ENCODE peak calls at places on chromosomes 13 and 19, in five cellular contexts. M is H1, T is H9, X is mesenchymal stem cell, G is neuronal stem cell. E is an unnamed sample.

GRCh38 chr13:43434185-43434584 is 352.6 kb downstream of the ENOX1 start:
- DNase-seq in M (no peak), T (no peak), X (no peak), G (no peak), E (no peak)

GRCh38 chr13:46134961-46135522 is 30.2 kb upstream of the CPB2 start:
- DNase-seq in M (no peak), T (peak), X (no peak), G (no peak), E (peak)

GRCh38 chr13:106063591-106064308 is 471.7 kb downstream of the EFNB2 start:
- DNase-seq in M (no peak), T (no peak), X (peak), G (no peak), E (no peak)

GRCh38 chr19:34838248-34838647 is 65.2 kb upstream of the ZNF599 start:
- DNase-seq in M (no peak), T (no peak), X (no peak), G (no peak), E (no peak)

GRCh38 chr13:39023761-39024160 is 14.1 kb downstream of the PROSER1 start:
- DNase-seq in M (no peak), T (no peak), X (peak), G (no peak), E (peak)

GRCh38 chr19:41702208-41702651 is 6.2 kb upstream of the CEACAM5 start:
- DNase-seq in M (no peak), T (no peak), X (no peak), G (no peak), E (peak)

GRCh38 chr13:77379508-77379907 is 52.6 kb upstream of the MYCBP2 start:
- DNase-seq in M (no peak), T (no peak), X (no peak), G (no peak), E (no peak)

GRCh38 chr19:33486407-33486806 is 35.2 kb downstream of the PEPD start:
- DNase-seq in M (no peak), T (no peak), X (no peak), G (no peak), E (no peak)

GRCh38 chr19:13839938-13840750 is 36.8 kb upstream of the NANOS3 start:
- DNase-seq in M (no peak), T (peak), X (peak), G (no peak), E (peak)

GRCh38 chr19:49926520-49926919 is 2.5 kb upstream of the ATF5 start:
- DNase-seq in M (no peak), T (no peak), X (no peak), G (no peak), E (no peak)

GRCh38 chr19:29665826-29666633 is 769 bp downstream of the PLEKHF1 start:
- DNase-seq in M (peak), T (peak), X (peak), G (peak), E (peak)

GRCh38 chr13:112637017-112637801 is 49.3 kb upstream of the TUBGCP3 start:
- DNase-seq in M (peak), T (peak), X (peak), G (no peak), E (peak)

GRCh38 chr19:41307090-41307875 is 2.7 kb upstream of the CCDC97 start:
- DNase-seq in M (no peak), T (no peak), X (no peak), G (no peak), E (no peak)

GRCh38 chr19:40691421-40692211 is 1.2 kb upstream of the NUMBL start:
- DNase-seq in M (peak), T (peak), X (peak), G (no peak), E (no peak)

GRCh38 chr13:27034678-27035111 is 136.9 kb downstream of the USP12 start:
- DNase-seq in M (peak), T (peak), X (peak), G (no peak), E (no peak)

GRCh38 chr19:46861691-46862503 is 1.1 kb downstream of the ARHGAP35 start:
- DNase-seq in M (no peak), T (no peak), X (peak), G (no peak), E (no peak)

GRCh38 chr19:7494416-7495098 is 5.7 kb upstream of the PEX11G start:
- DNase-seq in M (no peak), T (no peak), X (peak), G (no peak), E (no peak)

GRCh38 chr19:54473071-54473941 is at the start of gene CDC42EP5:
- DNase-seq in M (no peak), T (peak), X (peak), G (no peak), E (peak)

GRCh38 chr19:3184847-3185481 is 766 bp upstream of the NCLN start:
- DNase-seq in M (no peak), T (no peak), X (no peak), G (no peak), E (no peak)

GRCh38 chr13:95403349-95404140 is 102.3 kb upstream of the ABCC4 start:
- DNase-seq in M (peak), T (peak), X (peak), G (peak), E (no peak)

GRCh38 chr19:6735181-6735891 is 2.0 kb downstream of the GPR108 start:
- DNase-seq in M (no peak), T (no peak), X (peak), G (no peak), E (no peak)

GRCh38 chr13:30441304-30441703 is 19.0 kb downstream of the UBE2L5 start:
- DNase-seq in M (no peak), T (no peak), X (no peak), G (no peak), E (no peak)

GRCh38 chr13:102195566-102196462 is 206.0 kb downstream of the FGF14 start:
- DNase-seq in M (no peak), T (no peak), X (peak), G (no peak), E (no peak)

GRCh38 chr19:40933025-40933424 is 51.0 kb upstream of the CYP2A7 start:
- DNase-seq in M (peak), T (peak), X (no peak), G (no peak), E (peak)

GRCh38 chr19:38842439-38843174 is 7.2 kb downstream of the HNRNPL start:
- DNase-seq in M (no peak), T (no peak), X (no peak), G (no peak), E (no peak)

GRCh38 chr13:80339841-80340642 is 884 bp downstream of the SPRY2 start:
- DNase-seq in M (peak), T (no peak), X (peak), G (peak), E (peak)

GRCh38 chr19:517721-518136 is 10.4 kb downstream of the TPGS1 start:
- DNase-seq in M (no peak), T (no peak), X (no peak), G (no peak), E (no peak)

GRCh38 chr19:1153891-1154730 is 20.0 kb downstream of the SBNO2 start:
- DNase-seq in M (no peak), T (no peak), X (no peak), G (no peak), E (no peak)

GRCh38 chr13:95385808-95386207 is 84.6 kb upstream of the ABCC4 start:
- DNase-seq in M (no peak), T (no peak), X (no peak), G (no peak), E (no peak)

GRCh38 chr19:40807147-40808020 is 8.4 kb downstream of the EGLN2 start:
- DNase-seq in M (peak), T (peak), X (no peak), G (no peak), E (peak)

GRCh38 chr13:36758345-36758744 is 60.7 kb upstream of the RFXAP start:
- DNase-seq in M (no peak), T (no peak), X (no peak), G (no peak), E (no peak)

DNA sequence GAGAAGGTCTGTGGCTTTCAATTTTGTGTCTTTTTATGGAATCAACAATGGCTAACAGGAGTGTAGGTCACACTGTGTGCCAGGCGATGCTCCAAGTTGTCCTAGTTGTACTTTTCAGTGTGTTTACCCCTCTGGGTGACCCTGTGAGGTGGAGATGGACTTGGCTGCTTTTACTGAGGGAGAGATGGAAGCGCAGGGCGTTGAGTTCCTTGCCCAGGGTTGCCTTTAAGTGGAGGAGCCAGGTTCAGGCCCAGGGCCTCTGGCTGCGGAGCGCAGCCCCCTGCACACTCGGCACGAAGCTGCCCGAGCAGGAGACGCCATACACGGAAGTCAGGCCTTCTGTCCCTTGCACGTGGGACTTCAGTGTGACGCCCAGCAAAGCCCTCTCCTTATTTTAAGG is 112.8 kb downstream of the RAB20 start:
- DNase-seq in M (no peak), T (no peak), X (no peak), G (no peak), E (no peak)
- H2BK12ac ChIP-seq in M (peak), T (no peak), X (no peak), G (no peak), E (peak)

GRCh38 chr19:20667281-20667680 is 5.9 kb upstream of the ZNF626 start:
- DNase-seq in M (no peak), T (no peak), X (no peak), G (no peak), E (no peak)
- H3K4me2 ChIP-seq in M (no peak), T (no peak), X (no peak), G (no peak), E (no peak)

DNA sequence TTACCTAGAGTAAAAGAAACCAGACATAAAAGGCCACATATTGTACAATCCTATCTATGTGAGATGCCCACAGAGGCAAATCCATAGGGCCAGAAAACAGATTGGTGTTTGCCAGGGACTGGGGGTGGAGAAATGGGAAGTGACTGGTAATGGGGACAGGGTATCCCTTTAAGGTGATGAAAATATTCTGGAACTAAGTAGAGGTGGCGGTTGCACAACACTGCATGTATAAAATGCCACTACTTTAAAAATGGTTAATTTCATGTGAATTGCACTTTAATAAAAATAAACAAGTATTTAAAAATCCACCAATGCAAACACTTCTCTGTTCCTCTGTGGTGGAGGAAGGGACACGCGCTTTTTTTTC is 41.5 kb upstream of the KLF2 start:
- DNase-seq in M (no peak), T (no peak), X (no peak), G (no peak), E (no peak)
- H2BK12ac ChIP-seq in M (no peak), T (no peak), X (no peak), G (no peak), E (no peak)

GRCh38 chr19:44570603-44570983 is 41.1 kb upstream of the CEACAM20 start:
- DNase-seq in M (no peak), T (no peak), X (no peak), G (no peak), E (no peak)
- H3K4me2 ChIP-seq in M (no peak), T (no peak), X (no peak), G (no peak), E (no peak)

DNA sequence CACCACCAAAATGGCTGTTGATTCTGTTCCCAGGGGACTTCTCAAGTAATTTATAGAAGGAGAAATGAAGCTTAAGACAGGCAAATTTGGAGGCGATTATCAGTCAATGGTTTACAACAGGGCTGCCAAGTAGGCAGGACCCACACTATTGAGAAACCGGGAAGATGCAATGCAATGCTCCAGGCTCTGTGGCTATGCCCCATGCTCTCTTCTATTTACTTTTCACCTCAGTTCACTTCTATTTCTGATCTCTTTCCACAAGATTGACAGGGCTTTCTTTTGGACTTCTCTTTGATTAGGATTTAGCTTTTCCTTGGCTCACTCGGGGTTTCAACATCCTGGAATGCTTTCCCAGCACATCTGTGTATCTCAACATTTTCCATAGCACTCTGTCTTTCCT is 12.7 kb upstream of the RCBTB2 start:
- DNase-seq in M (no peak), T (no peak), X (no peak), G (no peak), E (no peak)
- H2BK12ac ChIP-seq in M (no peak), T (no peak), X (no peak), G (no peak), E (no peak)

GRCh38 chr13:33015791-33016323 is 366 bp upstream of the KL start:
- DNase-seq in M (peak), T (peak), X (peak), G (no peak), E (no peak)
- H3K4me2 ChIP-seq in M (peak), T (peak), X (peak), G (peak), E (peak)

DNA sequence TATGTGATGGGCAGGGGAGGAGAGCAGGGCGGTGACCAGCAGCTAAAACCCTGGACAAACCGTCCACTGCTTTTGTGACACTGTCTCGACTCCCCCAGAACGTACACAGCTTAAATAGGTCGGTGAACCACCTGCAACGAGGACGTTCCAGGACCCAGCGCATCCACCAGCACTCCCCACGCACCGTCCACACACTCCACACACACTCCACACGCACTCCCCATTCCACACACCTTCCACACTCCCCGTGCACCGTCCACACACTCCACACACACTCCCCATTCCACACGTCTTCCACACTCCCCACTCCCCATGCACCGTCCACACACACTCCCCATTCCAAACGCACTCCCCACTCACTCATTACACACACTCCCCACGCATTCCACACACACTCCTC is 38.3 kb upstream of the C13orf46 start:
- DNase-seq in M (no peak), T (no peak), X (no peak), G (no peak), E (no peak)
- H2BK12ac ChIP-seq in M (peak), T (no peak), X (no peak), G (peak), E (no peak)